ENCODE peak calls at places on chromosomes 5 and 9, in ten cellular contexts. O is sigmoid colon, V is prostate gland, I is A549, C is mammary epithelial cell, B is lower lobe of right lung, N is HCT116, K is foreskin keratinocyte, S is colonic mucosa, D is ascending aorta. F is an unnamed sample.
A peak's percentile ranks its signal among the peaks of the same experiment; 100 is the strongest.

GRCh38 chr9:87501806-87502205 is 4.1 kb downstream of the DAPK1 start:
- DNase-seq in O (no peak), V (no peak), I (no peak), C (no peak), B (no peak), N (no peak), K (no peak), S (no peak), D (no peak), F (no peak)

GRCh38 chr5:40627708-40628107 is 52.0 kb upstream of the PTGER4 start:
- DNase-seq in O (no peak), V (no peak), I (no peak), C (no peak), B (no peak), N (no peak), K (no peak), S (no peak), D (no peak), F (no peak)

GRCh38 chr5:107900721-107901120 is 230.0 kb upstream of the EFNA5 start:
- DNase-seq in O (no peak), V (no peak), I (no peak), C (no peak), B (no peak), N (no peak), K (no peak), S (no peak), D (no peak), F (no peak)

GRCh38 chr5:168697034-168697720 is 118.0 kb upstream of the PANK3 start:
- DNase-seq in O (no peak), V (peak; percentile 12), I (no peak), C (no peak), B (no peak), N (no peak), K (no peak), S (no peak), D (no peak), F (no peak)

GRCh38 chr5:96257904-96258303 is 175.1 kb downstream of the PCSK1 start:
- DNase-seq in O (no peak), V (no peak), I (no peak), C (peak; percentile 28), B (no peak), N (no peak), K (peak; percentile 70), S (no peak), D (no peak), F (no peak)

GRCh38 chr5:171475551-171476035 is 56.1 kb downstream of the FGF18 start:
- DNase-seq in O (no peak), V (no peak), I (no peak), C (peak; percentile 8), B (no peak), N (no peak), K (peak; percentile 36), S (no peak), D (no peak), F (no peak)

GRCh38 chr5:7886849-7887460 is 18.0 kb downstream of the MTRR start:
- DNase-seq in O (no peak), V (no peak), I (peak; percentile 50), C (peak; percentile 20), B (no peak), N (peak; percentile 19), K (no peak), S (no peak), D (no peak), F (peak; percentile 43)

GRCh38 chr5:151151793-151152192 is 5.8 kb downstream of the ANXA6 start:
- DNase-seq in O (no peak), V (no peak), I (no peak), C (no peak), B (peak; percentile 71), N (no peak), K (no peak), S (no peak), D (no peak), F (no peak)

GRCh38 chr5:178421128-178421527 is 169.1 kb downstream of the COL23A1 start:
- DNase-seq in O (no peak), V (no peak), I (no peak), C (no peak), B (no peak), N (no peak), K (no peak), S (no peak), D (no peak), F (no peak)

GRCh38 chr5:137466888-137467287 is 32.2 kb downstream of the SPOCK1 start:
- DNase-seq in O (peak; percentile 66), V (no peak), I (no peak), C (no peak), B (no peak), N (no peak), K (no peak), S (no peak), D (peak; percentile 80), F (peak; percentile 49)

GRCh38 chr5:179802950-179803562 is 3.6 kb downstream of the MGAT4B start:
- DNase-seq in O (peak; percentile 65), V (no peak), I (no peak), C (no peak), B (no peak), N (no peak), K (no peak), S (peak; percentile 26), D (peak; percentile 59), F (no peak)

GRCh38 chr5:14364576-14365472 is 216.8 kb upstream of the OTULINL start:
- DNase-seq in O (no peak), V (no peak), I (peak; percentile 48), C (peak; percentile 15), B (no peak), N (peak; percentile 13), K (peak; percentile 20), S (peak; percentile 36), D (no peak), F (peak; percentile 53)

GRCh38 chr9:37582548-37583157 is 6.5 kb upstream of the FBXO10 start:
- DNase-seq in O (no peak), V (peak; percentile 19), I (peak; percentile 78), C (peak; percentile 42), B (no peak), N (peak; percentile 42), K (peak; percentile 43), S (no peak), D (no peak), F (peak; percentile 49)

GRCh38 chr5:82068723-82069122 is 96.9 kb downstream of the ATG10 start:
- DNase-seq in O (no peak), V (no peak), I (no peak), C (no peak), B (no peak), N (no peak), K (no peak), S (no peak), D (no peak), F (no peak)

GRCh38 chr5:140664018-140664352 is 719 bp upstream of the WDR55 start:
- DNase-seq in O (no peak), V (peak; percentile 28), I (no peak), C (no peak), B (no peak), N (no peak), K (no peak), S (no peak), D (no peak), F (no peak)

GRCh38 chr9:131467214-131467935 is 35.3 kb upstream of the POMT1 start:
- DNase-seq in O (peak; percentile 66), V (no peak), I (no peak), C (no peak), B (no peak), N (no peak), K (no peak), S (no peak), D (peak; percentile 62), F (no peak)

DNA sequence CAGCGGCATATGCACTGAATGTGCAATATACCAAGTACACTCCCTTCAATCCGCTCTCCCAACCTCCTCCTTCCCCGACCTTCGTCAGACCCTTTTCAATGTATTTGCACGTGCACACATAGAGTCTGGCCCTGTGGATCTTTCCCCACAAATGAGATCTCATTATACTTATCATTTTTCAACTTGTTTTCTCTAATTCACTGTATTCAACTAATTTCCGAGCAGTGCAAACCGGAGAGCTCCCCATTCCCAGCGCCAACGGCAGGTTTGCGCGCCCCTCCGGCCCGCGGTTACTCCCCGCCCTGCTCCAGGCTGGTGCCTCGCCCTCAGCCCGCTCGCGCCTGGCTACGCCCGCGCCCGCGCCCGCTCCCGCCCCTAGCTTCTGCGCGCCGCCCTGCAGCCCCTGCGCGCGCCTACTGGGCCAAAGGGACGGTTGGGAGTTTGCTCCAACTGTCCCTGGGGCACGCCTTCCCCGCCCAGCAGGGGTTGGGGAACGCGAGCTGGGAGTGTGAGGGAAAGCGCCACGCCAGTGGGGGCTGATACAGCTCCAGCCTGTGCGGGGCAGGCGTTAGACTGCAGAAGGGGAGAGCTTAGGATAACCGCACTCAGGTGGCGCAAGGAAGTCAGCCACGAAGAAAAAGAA is 3.3 kb upstream of the CDC20B start:
- DNase-seq in O (no peak), V (no peak), I (peak; percentile 70), C (peak; percentile 53), B (peak; percentile 52), N (no peak), K (no peak), S (peak; percentile 76), D (no peak), F (peak; percentile 66)
- TF ChIP-seq CTCF in O (no peak), V (peak; percentile 58), I (no peak), C (peak; percentile 21), B (peak; percentile 30), N (no peak), K (peak; percentile 33), S (peak; percentile 37), D (peak; percentile 46), F (peak; percentile 10)

DNA sequence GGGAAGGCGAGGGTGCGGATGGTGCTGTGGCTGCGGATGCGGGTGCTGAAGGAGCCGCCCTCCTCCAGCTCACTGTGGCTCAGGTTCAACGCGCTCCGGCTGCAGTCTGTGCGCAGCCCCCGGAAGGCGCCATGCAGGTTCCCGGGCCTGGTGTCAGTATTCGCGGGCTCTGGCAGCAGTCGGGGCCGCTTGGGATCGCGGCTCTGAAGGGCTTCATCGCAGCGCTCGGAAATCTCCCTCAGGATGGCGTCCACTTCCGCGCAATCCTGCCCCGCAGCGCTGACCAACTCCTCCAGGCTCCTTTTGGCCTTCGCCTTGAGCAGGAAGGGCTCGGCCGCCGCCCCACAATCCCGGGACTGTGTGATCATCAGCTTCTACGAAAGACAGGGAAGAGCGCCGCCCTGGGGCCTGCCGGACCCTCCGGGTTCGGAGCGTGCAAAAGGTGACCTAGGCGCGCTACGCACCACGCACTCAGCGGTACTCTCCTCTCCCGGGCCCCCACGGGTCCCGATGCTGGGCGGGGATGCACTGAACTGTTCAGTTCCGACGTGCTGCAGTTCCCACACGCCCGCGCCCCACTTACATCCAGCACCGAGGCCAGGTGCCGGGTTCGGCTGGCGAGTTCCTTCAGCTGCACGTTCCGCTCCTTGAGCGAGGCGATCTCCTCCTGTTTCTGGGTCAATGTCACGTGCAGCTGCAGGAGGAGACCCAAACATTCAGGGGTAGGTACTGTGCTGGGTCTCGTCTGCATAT is 6.5 kb downstream of the MCIDAS start:
- DNase-seq in O (no peak), V (no peak), I (no peak), C (no peak), B (no peak), N (no peak), K (no peak), S (peak; percentile 65), D (no peak), F (no peak)
- TF ChIP-seq CTCF in O (no peak), V (peak; percentile 13), I (no peak), C (no peak), B (no peak), N (no peak), K (peak; percentile 19), S (no peak), D (no peak), F (no peak)

GRCh38 chr5:56066931-56067450 is 72.2 kb upstream of the IL6ST start:
- DNase-seq in O (no peak), V (no peak), I (no peak), C (no peak), B (no peak), N (no peak), K (no peak), S (no peak), D (no peak), F (no peak)
- TF ChIP-seq CTCF in O (no peak), V (no peak), I (no peak), C (no peak), B (no peak), N (no peak), K (no peak), S (no peak), D (no peak), F (no peak)

GRCh38 chr9:133995012-133995896 is 3.1 kb upstream of the VAV2 start:
- DNase-seq in O (no peak), V (no peak), I (peak; percentile 71), C (peak; percentile 41), B (no peak), N (peak; percentile 37), K (no peak), S (no peak), D (no peak), F (peak; percentile 36)
- TF ChIP-seq CTCF in O (no peak), V (no peak), I (no peak), C (peak; percentile 35), B (no peak), N (no peak), K (peak; percentile 53), S (no peak), D (no peak), F (peak; percentile 20)

F was measured in MCF 10A.